ENCODE peak calls at places on chromosomes 5 and 9, in four cellular contexts. One of them, this sample, is unnamed.
A peak's percentile ranks its signal among the peaks of the same experiment; 100 is the strongest.

GRCh38 chr9:36597412-36598178 is 24.9 kb downstream of the MELK start:
- DNase-seq in endodermal cell: peak; percentile 46
- DNase-seq in fibroblast of lung: peak; percentile 63
- DNase-seq in CD4-positive, alpha-beta memory T cell: no peak
- DNase-seq in this sample: peak; percentile 78

GRCh38 chr9:107569171-107569570 is 79.6 kb upstream of the KLF4 start:
- DNase-seq in endodermal cell: no peak
- DNase-seq in fibroblast of lung: peak; percentile 5
- DNase-seq in CD4-positive, alpha-beta memory T cell: no peak
- DNase-seq in this sample: no peak

GRCh38 chr9:132214027-132214622 is 52.3 kb downstream of the NTNG2 start:
- DNase-seq in endodermal cell: peak; percentile 86
- DNase-seq in CD4-positive, alpha-beta memory T cell: no peak
- DNase-seq in fibroblast of lung: peak; percentile 97
- DNase-seq in this sample: peak; percentile 57

GRCh38 chr9:87535817-87536539 is 38.3 kb downstream of the DAPK1 start:
- DNase-seq in fibroblast of lung: no peak
- DNase-seq in endodermal cell: peak; percentile 30
- DNase-seq in CD4-positive, alpha-beta memory T cell: no peak
- DNase-seq in this sample: peak; percentile 53

GRCh38 chr5:124658867-124659557 is 87.4 kb downstream of the ZNF608 start:
- DNase-seq in fibroblast of lung: no peak
- DNase-seq in CD4-positive, alpha-beta memory T cell: no peak
- DNase-seq in endodermal cell: no peak
- DNase-seq in this sample: peak; percentile 40

GRCh38 chr5:176737746-176738699 is 72.3 kb upstream of the UNC5A start:
- DNase-seq in fibroblast of lung: no peak
- DNase-seq in CD4-positive, alpha-beta memory T cell: no peak
- DNase-seq in endodermal cell: peak; percentile 43
- DNase-seq in this sample: no peak

GRCh38 chr9:111287127-111287526 is 42.9 kb downstream of the OR2K2 start:
- DNase-seq in endodermal cell: peak; percentile 58
- DNase-seq in fibroblast of lung: peak; percentile 88
- DNase-seq in CD4-positive, alpha-beta memory T cell: no peak
- DNase-seq in this sample: peak; percentile 47

GRCh38 chr9:16143947-16144890 is 591.4 kb downstream of the CCDC171 start:
- DNase-seq in endodermal cell: no peak
- DNase-seq in CD4-positive, alpha-beta memory T cell: no peak
- DNase-seq in fibroblast of lung: peak; percentile 85
- DNase-seq in this sample: no peak

GRCh38 chr9:6512085-6512657 is 99.2 kb downstream of the UHRF2 start:
- DNase-seq in CD4-positive, alpha-beta memory T cell: no peak
- DNase-seq in fibroblast of lung: peak; percentile 75
- DNase-seq in endodermal cell: no peak
- DNase-seq in this sample: no peak

GRCh38 chr5:16906255-16906654 is 29.8 kb downstream of the MYO10 start:
- DNase-seq in fibroblast of lung: no peak
- DNase-seq in endodermal cell: no peak
- DNase-seq in CD4-positive, alpha-beta memory T cell: no peak
- DNase-seq in this sample: no peak

GRCh38 chr5:181217805-181218065 is 5.3 kb upstream of the TRIM41 start:
- DNase-seq in fibroblast of lung: no peak
- DNase-seq in CD4-positive, alpha-beta memory T cell: no peak
- DNase-seq in endodermal cell: no peak
- DNase-seq in this sample: peak; percentile 21

GRCh38 chr5:116084231-116084630 is 594 bp upstream of the COMMD10 start:
- DNase-seq in endodermal cell: no peak
- DNase-seq in CD4-positive, alpha-beta memory T cell: no peak
- DNase-seq in fibroblast of lung: peak; percentile 34
- DNase-seq in this sample: peak; percentile 49

GRCh38 chr9:128124451-128124850 is 3.1 kb downstream of the PTGES2 start:
- DNase-seq in endodermal cell: no peak
- DNase-seq in CD4-positive, alpha-beta memory T cell: no peak
- DNase-seq in fibroblast of lung: no peak
- DNase-seq in this sample: no peak

GRCh38 chr5:39063037-39063436 is 11.2 kb downstream of the RICTOR start:
- DNase-seq in fibroblast of lung: peak; percentile 40
- DNase-seq in endodermal cell: no peak
- DNase-seq in CD4-positive, alpha-beta memory T cell: no peak
- DNase-seq in this sample: no peak

GRCh38 chr5:75335952-75336624 is 932 bp upstream of the HMGCR start:
- DNase-seq in CD4-positive, alpha-beta memory T cell: no peak
- DNase-seq in endodermal cell: no peak
- DNase-seq in fibroblast of lung: peak; percentile 87
- DNase-seq in this sample: peak; percentile 89

GRCh38 chr9:86946712-86947145 is 577 bp downstream of the GAS1 start:
- DNase-seq in CD4-positive, alpha-beta memory T cell: no peak
- DNase-seq in fibroblast of lung: peak; percentile 55
- DNase-seq in endodermal cell: peak; percentile 78
- DNase-seq in this sample: peak; percentile 74

GRCh38 chr5:55220433-55221185 is 6.5 kb downstream of the MCIDAS start:
- DNase-seq in fibroblast of lung: peak; percentile 8
- DNase-seq in endodermal cell: peak; percentile 91
- DNase-seq in CD4-positive, alpha-beta memory T cell: no peak
- DNase-seq in this sample: peak; percentile 51

GRCh38 chr9:129374231-129374630 is 196.2 kb upstream of the IER5L start:
- DNase-seq in fibroblast of lung: no peak
- DNase-seq in CD4-positive, alpha-beta memory T cell: no peak
- DNase-seq in endodermal cell: no peak
- DNase-seq in this sample: no peak

GRCh38 chr5:26470439-26470838 is 567.9 kb downstream of the CDH9 start:
- DNase-seq in CD4-positive, alpha-beta memory T cell: no peak
- DNase-seq in fibroblast of lung: no peak
- DNase-seq in endodermal cell: no peak
- DNase-seq in this sample: no peak

GRCh38 chr5:138468133-138468965 is 3.1 kb downstream of the EGR1 start:
- DNase-seq in CD4-positive, alpha-beta memory T cell: no peak
- DNase-seq in fibroblast of lung: peak; percentile 29
- DNase-seq in endodermal cell: no peak
- DNase-seq in this sample: peak; percentile 60

GRCh38 chr5:91636351-91636750 is 253.2 kb upstream of the ARRDC3 start:
- DNase-seq in endodermal cell: no peak
- DNase-seq in CD4-positive, alpha-beta memory T cell: no peak
- DNase-seq in fibroblast of lung: no peak
- DNase-seq in this sample: peak; percentile 17

GRCh38 chr9:128523199-128523925 is 18.8 kb downstream of the GLE1 start:
- DNase-seq in fibroblast of lung: peak; percentile 55
- DNase-seq in endodermal cell: peak; percentile 57
- DNase-seq in CD4-positive, alpha-beta memory T cell: no peak
- DNase-seq in this sample: peak; percentile 70

GRCh38 chr5:502325-503079 is 21.7 kb downstream of the SLC9A3 start:
- DNase-seq in fibroblast of lung: no peak
- DNase-seq in endodermal cell: peak; percentile 71
- DNase-seq in CD4-positive, alpha-beta memory T cell: no peak
- DNase-seq in this sample: no peak

GRCh38 chr9:33139421-33140228 is 27.5 kb downstream of the B4GALT1 start:
- DNase-seq in CD4-positive, alpha-beta memory T cell: no peak
- DNase-seq in fibroblast of lung: peak; percentile 84
- DNase-seq in endodermal cell: no peak
- DNase-seq in this sample: peak; percentile 98

GRCh38 chr5:150119421-150120061 is 33.2 kb upstream of the CSF1R start:
- DNase-seq in endodermal cell: peak; percentile 26
- DNase-seq in fibroblast of lung: no peak
- DNase-seq in CD4-positive, alpha-beta memory T cell: no peak
- DNase-seq in this sample: no peak

GRCh38 chr9:135084881-135085760 is 2.3 kb upstream of the OLFM1 start:
- DNase-seq in endodermal cell: no peak
- DNase-seq in fibroblast of lung: no peak
- DNase-seq in CD4-positive, alpha-beta memory T cell: no peak
- DNase-seq in this sample: no peak

GRCh38 chr5:82164109-82164956 is 113.8 kb downstream of the RPS23 start:
- DNase-seq in fibroblast of lung: peak; percentile 92
- DNase-seq in CD4-positive, alpha-beta memory T cell: no peak
- DNase-seq in endodermal cell: no peak
- DNase-seq in this sample: no peak

GRCh38 chr9:133711428-133712220 is 26.5 kb downstream of the SARDH start:
- DNase-seq in CD4-positive, alpha-beta memory T cell: no peak
- DNase-seq in fibroblast of lung: peak; percentile 86
- DNase-seq in endodermal cell: peak; percentile 48
- DNase-seq in this sample: peak; percentile 91

GRCh38 chr9:76090909-76091308 is 200.4 kb downstream of the PCSK5 start:
- DNase-seq in CD4-positive, alpha-beta memory T cell: no peak
- DNase-seq in endodermal cell: peak; percentile 59
- DNase-seq in fibroblast of lung: no peak
- DNase-seq in this sample: no peak

GRCh38 chr5:121497176-121497575 is 354.5 kb upstream of the FTMT start:
- DNase-seq in CD4-positive, alpha-beta memory T cell: no peak
- DNase-seq in endodermal cell: no peak
- DNase-seq in fibroblast of lung: peak; percentile 20
- DNase-seq in this sample: peak; percentile 10

GRCh38 chr5:112024769-112025168 is 267.8 kb upstream of the NREP start:
- DNase-seq in endodermal cell: no peak
- DNase-seq in CD4-positive, alpha-beta memory T cell: no peak
- DNase-seq in fibroblast of lung: no peak
- DNase-seq in this sample: no peak

GRCh38 chr5:180618830-180619562 is 27.7 kb upstream of the SCGB3A1 start:
- DNase-seq in CD4-positive, alpha-beta memory T cell: peak; percentile 17
- DNase-seq in endodermal cell: peak; percentile 91
- DNase-seq in fibroblast of lung: peak; percentile 63
- DNase-seq in this sample: peak; percentile 58

GRCh38 chr5:5327126-5327525 is 95.4 kb upstream of the ICE1 start:
- DNase-seq in CD4-positive, alpha-beta memory T cell: no peak
- DNase-seq in fibroblast of lung: no peak
- DNase-seq in endodermal cell: peak; percentile 45
- DNase-seq in this sample: no peak

GRCh38 chr5:1666221-1666620 is 133.4 kb downstream of the MRPL36 start:
- DNase-seq in endodermal cell: no peak
- DNase-seq in CD4-positive, alpha-beta memory T cell: no peak
- DNase-seq in fibroblast of lung: no peak
- DNase-seq in this sample: no peak
- H3K27me3 ChIP-seq in endodermal cell: peaks cover 48% of the 10 kb centered on the region
- H3K27me3 ChIP-seq in CD4-positive, alpha-beta memory T cell: peaks cover 19% of the 10 kb centered on the region
- H3K27me3 ChIP-seq in fibroblast of lung: peaks cover 31% of the 10 kb centered on the region
- H3K27me3 ChIP-seq in this sample: peaks cover 28% of the 10 kb centered on the region

GRCh38 chr5:174725991-174726601 is 1.7 kb downstream of the MSX2 start:
- DNase-seq in fibroblast of lung: no peak
- DNase-seq in endodermal cell: peak; percentile 53
- DNase-seq in CD4-positive, alpha-beta memory T cell: no peak
- DNase-seq in this sample: no peak
- H3K36me3 ChIP-seq in fibroblast of lung: no peaks in the 10 kb centered on the region
- H3K36me3 ChIP-seq in endodermal cell: peaks cover 7% of the 10 kb centered on the region
- H3K36me3 ChIP-seq in CD4-positive, alpha-beta memory T cell: no peaks in the 10 kb centered on the region
- H3K36me3 ChIP-seq in this sample: peaks cover 13% of the 10 kb centered on the region

GRCh38 chr5:62046191-62046590 is 259.8 kb upstream of the KIF2A start:
- DNase-seq in endodermal cell: no peak
- DNase-seq in fibroblast of lung: no peak
- DNase-seq in CD4-positive, alpha-beta memory T cell: no peak
- DNase-seq in this sample: no peak

GRCh38 chr5:62042007-62042406 is 264.0 kb upstream of the KIF2A start:
- DNase-seq in fibroblast of lung: no peak
- DNase-seq in CD4-positive, alpha-beta memory T cell: no peak
- DNase-seq in endodermal cell: no peak
- DNase-seq in this sample: no peak

GRCh38 chr5:62041364-62041763 is 264.6 kb upstream of the KIF2A start:
- DNase-seq in CD4-positive, alpha-beta memory T cell: no peak
- DNase-seq in endodermal cell: no peak
- DNase-seq in fibroblast of lung: no peak
- DNase-seq in this sample: no peak

GRCh38 chr5:62044989-62045388 is 261.0 kb upstream of the KIF2A start:
- DNase-seq in CD4-positive, alpha-beta memory T cell: no peak
- DNase-seq in fibroblast of lung: no peak
- DNase-seq in endodermal cell: no peak
- DNase-seq in this sample: no peak

GRCh38 chr5:62043289-62044274 is 262.4 kb upstream of the KIF2A start:
- DNase-seq in fibroblast of lung: no peak
- DNase-seq in CD4-positive, alpha-beta memory T cell: no peak
- DNase-seq in endodermal cell: peak; percentile 89
- DNase-seq in this sample: no peak
- H3K4me1 ChIP-seq in fibroblast of lung: no peaks in the 10 kb centered on the region
- H3K4me1 ChIP-seq in CD4-positive, alpha-beta memory T cell: no peaks in the 10 kb centered on the region
- H3K4me1 ChIP-seq in endodermal cell: peaks cover 5% of the 10 kb centered on the region
- H3K4me1 ChIP-seq in this sample: no peaks in the 10 kb centered on the region

DNA sequence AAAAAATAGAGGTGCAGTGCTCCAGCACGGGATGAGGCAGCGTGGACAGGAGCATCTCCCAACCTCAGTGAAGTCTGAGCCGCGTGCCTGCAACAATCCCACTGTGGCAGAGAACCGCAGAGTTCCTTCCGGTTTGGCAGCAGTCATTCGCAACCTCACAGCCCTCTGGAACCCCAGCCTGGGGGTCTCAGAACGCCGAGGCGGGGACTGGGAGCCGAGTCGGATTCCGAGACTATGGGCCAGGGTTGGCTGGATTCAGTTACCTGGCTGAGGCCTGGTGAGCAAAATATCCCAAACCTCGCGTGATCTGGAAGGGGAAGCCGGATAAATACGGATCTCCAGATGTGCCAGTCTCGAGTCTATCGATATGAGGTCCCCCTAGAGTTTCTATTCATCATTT is 27.0 kb downstream of the CDKN2A start:
- DNase-seq in endodermal cell: peak; percentile 67
- DNase-seq in CD4-positive, alpha-beta memory T cell: no peak
- DNase-seq in fibroblast of lung: no peak
- DNase-seq in this sample: no peak
- H3K27me3 ChIP-seq in endodermal cell: peaks cover 99% of the 10 kb centered on the region
- H3K27me3 ChIP-seq in CD4-positive, alpha-beta memory T cell: peaks cover 79% of the 10 kb centered on the region
- H3K27me3 ChIP-seq in fibroblast of lung: peaks cover 45% of the 10 kb centered on the region
- H3K27me3 ChIP-seq in this sample: peaks cover 99% of the 10 kb centered on the region

GRCh38 chr5:169745441-169746146 is 108.5 kb downstream of the DOCK2 start:
- DNase-seq in endodermal cell: peak; percentile 80
- DNase-seq in CD4-positive, alpha-beta memory T cell: no peak
- DNase-seq in fibroblast of lung: peak; percentile 91
- DNase-seq in this sample: peak; percentile 80
- H3K36me3 ChIP-seq in endodermal cell: no peaks in the 10 kb centered on the region
- H3K36me3 ChIP-seq in CD4-positive, alpha-beta memory T cell: peaks cover 68% of the 10 kb centered on the region
- H3K36me3 ChIP-seq in fibroblast of lung: no peaks in the 10 kb centered on the region
- H3K36me3 ChIP-seq in this sample: no peaks in the 10 kb centered on the region

DNA sequence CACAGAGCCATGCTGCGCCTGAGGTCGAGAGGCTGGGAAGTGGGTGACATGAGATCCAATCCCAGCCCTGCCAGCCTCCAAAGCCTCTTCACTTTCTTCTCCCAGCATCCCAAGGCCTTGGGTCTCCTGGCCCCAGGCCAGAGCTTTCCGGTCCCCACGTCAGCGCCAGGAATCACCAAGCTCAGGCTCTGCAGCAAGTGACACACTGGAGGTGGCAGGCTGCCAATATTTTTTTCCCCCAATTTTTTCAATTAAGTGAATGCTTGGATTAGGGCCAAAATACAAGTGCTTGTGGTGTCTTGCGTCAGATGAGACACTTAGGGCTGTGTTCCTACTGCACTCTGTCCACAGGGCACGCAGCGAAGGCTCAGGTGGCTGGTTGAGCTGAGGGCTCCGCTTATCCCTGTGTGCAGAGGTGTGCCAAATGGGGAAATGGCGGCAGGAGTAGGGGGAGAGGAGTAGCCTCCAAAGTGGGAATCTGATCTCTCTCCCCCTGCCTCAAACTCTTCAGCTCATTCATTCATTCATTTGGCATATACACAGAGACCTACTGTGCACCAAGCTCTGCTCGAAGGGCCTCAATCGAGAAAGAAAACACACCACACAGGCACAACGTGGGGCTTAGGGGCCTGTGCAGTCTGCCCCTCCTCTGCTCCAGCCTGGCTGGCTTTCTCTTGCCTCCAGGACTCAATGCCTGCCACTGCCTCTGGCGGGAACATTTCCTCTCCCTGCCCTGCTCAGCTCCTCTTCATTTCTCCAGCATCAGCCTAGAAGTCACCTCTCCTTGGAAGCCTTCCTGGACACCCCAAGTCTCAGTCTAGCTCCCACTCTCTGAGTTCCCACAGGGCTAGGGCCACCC is 16.7 kb downstream of the SH3PXD2B start:
- DNase-seq in fibroblast of lung: peak; percentile 93
- DNase-seq in endodermal cell: no peak
- DNase-seq in CD4-positive, alpha-beta memory T cell: no peak
- DNase-seq in this sample: peak; percentile 93
- H3K4me1 ChIP-seq in fibroblast of lung: peaks cover 6% of the 10 kb centered on the region
- H3K4me1 ChIP-seq in endodermal cell: peaks cover 9% of the 10 kb centered on the region
- H3K4me1 ChIP-seq in CD4-positive, alpha-beta memory T cell: no peaks in the 10 kb centered on the region
- H3K4me1 ChIP-seq in this sample: peaks cover 41% of the 10 kb centered on the region

This sample was measured in cardiac muscle cell.